ENCODE peak calls at places on chromosomes 11 and 22, in five cellular contexts. Z, E, L, M and K are unnamed samples.

GRCh38 chr11:68890490-68891231 is 13.0 kb downstream of the MRPL21 start:
- DNase-seq in Z (no peak), E (no peak), L (no peak), M (no peak), K (peak)

GRCh38 chr11:121221801-121222200 is 70.8 kb upstream of the SC5D start:
- DNase-seq in Z (no peak), E (no peak), L (no peak), M (no peak), K (no peak)

GRCh38 chr22:35473971-35474370 is 66.7 kb upstream of the RASD2 start:
- DNase-seq in Z (no peak), E (no peak), L (no peak), M (no peak), K (no peak)

GRCh38 chr11:68002943-68003845 is 703 bp downstream of the UNC93B1 start:
- DNase-seq in Z (peak), E (no peak), L (no peak), M (no peak), K (peak)

GRCh38 chr11:35087648-35088047 is 51.3 kb upstream of the CD44 start:
- DNase-seq in Z (no peak), E (no peak), L (no peak), M (no peak), K (no peak)

GRCh38 chr11:3994030-3994640 is 100.5 kb upstream of the RRM1 start:
- DNase-seq in Z (peak), E (no peak), L (peak), M (no peak), K (no peak)

GRCh38 chr22:46681010-46681409 is 57.0 kb downstream of the CERK start:
- DNase-seq in Z (peak), E (no peak), L (peak), M (no peak), K (peak)

GRCh38 chr11:104967493-104968364 is 645 bp downstream of the CASP4 start:
- DNase-seq in Z (no peak), E (no peak), L (no peak), M (no peak), K (no peak)

GRCh38 chr11:64774144-64774543 is 4.2 kb downstream of the SF1 start:
- DNase-seq in Z (no peak), E (no peak), L (no peak), M (no peak), K (no peak)

GRCh38 chr11:116851631-116852030 is 14.2 kb upstream of the APOA1 start:
- DNase-seq in Z (no peak), E (no peak), L (no peak), M (no peak), K (no peak)

GRCh38 chr11:95242202-95242989 is 11.4 kb upstream of the SESN3 start:
- DNase-seq in Z (no peak), E (no peak), L (no peak), M (no peak), K (no peak)

GRCh38 chr22:44735518-44736428 is 16.6 kb upstream of the ARHGAP8 start:
- DNase-seq in Z (peak), E (peak), L (peak), M (no peak), K (peak)

GRCh38 chr11:76277298-76278175 is 71.2 kb upstream of the WNT11 start:
- DNase-seq in Z (no peak), E (no peak), L (no peak), M (no peak), K (no peak)

GRCh38 chr22:16915711-16916110 is 90.5 kb upstream of the XKR3 start:
- DNase-seq in Z (no peak), E (no peak), L (no peak), M (no peak), K (no peak)

GRCh38 chr11:130379276-130379675 is 49.1 kb downstream of the ADAMTS8 start:
- DNase-seq in Z (no peak), E (no peak), L (no peak), M (no peak), K (no peak)

GRCh38 chr11:86473991-86474833 is 99.5 kb downstream of the CCDC81 start:
- DNase-seq in Z (no peak), E (no peak), L (no peak), M (no peak), K (no peak)

GRCh38 chr11:1125803-1126202 is 31.9 kb upstream of the MUC5AC start:
- DNase-seq in Z (no peak), E (no peak), L (no peak), M (no peak), K (no peak)

GRCh38 chr11:93718057-93718563 is 23.2 kb downstream of the TAF1D start:
- DNase-seq in Z (peak), E (no peak), L (no peak), M (peak), K (no peak)
- TF ChIP-seq USF2 in Z (no peak), E (no peak), L (no peak), M (no peak), K (no peak)

GRCh38 chr11:112289588-112290461 is 29.2 kb upstream of the PLET1 start:
- DNase-seq in Z (peak), E (no peak), L (peak), M (no peak), K (peak)

GRCh38 chr11:112292188-112292587 is 31.5 kb upstream of the PLET1 start:
- DNase-seq in Z (no peak), E (no peak), L (no peak), M (no peak), K (no peak)

GRCh38 chr11:112292785-112293407 is 32.2 kb upstream of the PLET1 start:
- DNase-seq in Z (no peak), E (no peak), L (no peak), M (no peak), K (no peak)

GRCh38 chr11:112291191-112291590 is 30.5 kb upstream of the PLET1 start:
- DNase-seq in Z (no peak), E (no peak), L (no peak), M (no peak), K (no peak)

DNA sequence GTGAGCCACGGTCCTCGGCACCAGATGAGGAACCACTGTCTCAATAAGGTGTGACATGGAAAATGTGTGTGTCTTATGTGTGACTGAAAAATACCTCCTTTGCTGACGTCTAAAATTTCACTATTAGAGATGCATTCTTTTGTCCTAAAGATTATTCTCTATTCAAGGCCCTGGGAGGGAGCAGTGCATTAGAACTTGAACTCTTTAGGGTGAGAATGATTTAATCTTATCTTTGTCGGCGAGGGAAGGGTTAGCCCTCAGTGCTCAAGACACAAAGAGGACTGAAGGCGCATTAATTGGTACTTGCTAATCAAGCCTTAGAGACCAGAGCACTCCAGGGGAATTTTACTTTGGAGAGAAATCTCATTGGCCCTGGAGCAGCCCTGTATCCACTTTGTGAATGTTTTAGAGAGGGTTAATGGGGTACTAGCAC is 29.8 kb upstream of the PLET1 start:
- DNase-seq in Z (no peak), E (no peak), L (no peak), M (no peak), K (no peak)
- TF ChIP-seq JUND in Z (no peak), E (no peak), L (no peak), M (no peak), K (no peak)

GRCh38 chr22:40203568-40203967 is 25.8 kb downstream of the TNRC6B start:
- DNase-seq in Z (no peak), E (no peak), L (no peak), M (no peak), K (no peak)
- TF ChIP-seq USF2 in Z (no peak), E (no peak), L (no peak), M (no peak), K (no peak)

GRCh38 chr11:112884012-112884767 is 77.0 kb upstream of the NCAM1 start:
- DNase-seq in Z (no peak), E (no peak), L (no peak), M (no peak), K (no peak)

GRCh38 chr11:112880454-112880853 is 80.8 kb upstream of the NCAM1 start:
- DNase-seq in Z (no peak), E (no peak), L (no peak), M (no peak), K (no peak)

GRCh38 chr11:112882494-112883381 is 78.5 kb upstream of the NCAM1 start:
- DNase-seq in Z (no peak), E (no peak), L (no peak), M (no peak), K (peak)

GRCh38 chr11:112878228-112878627 is 83.0 kb upstream of the NCAM1 start:
- DNase-seq in Z (no peak), E (no peak), L (no peak), M (no peak), K (no peak)

GRCh38 chr11:112881461-112881860 is 79.8 kb upstream of the NCAM1 start:
- DNase-seq in Z (peak), E (peak), L (no peak), M (no peak), K (peak)
- TF ChIP-seq JUND in Z (no peak), E (no peak), L (no peak), M (no peak), K (no peak)

GRCh38 chr22:37519268-37520195 is at the start of gene CARD10:
- DNase-seq in Z (peak), E (no peak), L (no peak), M (no peak), K (peak)
- TF ChIP-seq USF2 in Z (no peak), E (no peak), L (no peak), M (no peak), K (no peak)

GRCh38 chr22:17948101-17948500 is 76.3 kb downstream of the MICAL3 start:
- DNase-seq in Z (no peak), E (no peak), L (no peak), M (no peak), K (no peak)
- TF ChIP-seq JUND in Z (no peak), E (no peak), L (no peak), M (no peak), K (no peak)

GRCh38 chr11:114061053-114062049 is 1.8 kb downstream of the ZBTB16 start:
- DNase-seq in Z (peak), E (no peak), L (no peak), M (no peak), K (peak)

GRCh38 chr11:114059278-114059983 is at the start of gene ZBTB16:
- DNase-seq in Z (peak), E (peak), L (no peak), M (no peak), K (peak)

GRCh38 chr11:114058871-114059277 is 637 bp upstream of the ZBTB16 start:
- DNase-seq in Z (no peak), E (no peak), L (no peak), M (no peak), K (no peak)

GRCh38 chr11:114059984-114060401 is 482 bp downstream of the ZBTB16 start:
- DNase-seq in Z (peak), E (no peak), L (no peak), M (no peak), K (no peak)

DNA sequence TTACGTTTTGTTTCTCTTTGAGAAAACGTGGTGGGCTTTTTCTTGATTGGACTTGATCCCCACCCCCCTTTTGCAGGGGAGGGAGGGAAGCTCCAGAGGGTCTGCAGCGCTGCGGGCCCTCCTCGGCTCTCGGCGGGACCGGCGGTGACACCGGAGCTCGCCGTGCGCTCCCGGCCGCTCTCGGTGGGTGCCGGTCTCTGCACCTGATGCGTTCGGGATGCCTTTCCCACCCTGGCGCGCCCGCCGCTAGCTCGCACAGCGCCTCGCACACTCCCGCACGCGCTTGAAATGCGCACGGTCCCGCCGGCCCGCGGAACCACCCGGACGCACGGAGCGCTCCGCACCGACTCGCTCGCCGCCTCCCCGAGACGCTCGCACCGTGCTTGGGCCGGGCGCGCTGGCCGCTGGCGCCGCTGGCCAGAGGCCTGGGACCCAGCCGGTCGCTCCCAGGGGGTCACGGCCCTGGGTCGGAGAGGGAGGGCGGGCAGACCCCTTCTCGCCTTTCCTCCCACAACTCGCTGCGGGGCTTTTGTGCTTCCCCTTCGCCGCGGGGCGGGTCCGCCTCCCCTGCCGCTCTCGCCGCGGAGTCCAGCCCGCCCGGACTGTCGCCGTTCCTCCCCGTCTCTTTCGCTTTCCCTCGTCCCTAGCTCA is 1.0 kb downstream of the ZBTB16 start:
- DNase-seq in Z (peak), E (no peak), L (no peak), M (no peak), K (peak)
- TF ChIP-seq USF2 in Z (no peak), E (no peak), L (no peak), M (no peak), K (no peak)

GRCh38 chr11:19524171-19524671 is 188.4 kb upstream of the NAV2 start:
- DNase-seq in Z (no peak), E (no peak), L (no peak), M (no peak), K (no peak)
- TF ChIP-seq JUND in Z (no peak), E (no peak), L (no peak), M (no peak), K (no peak)